ENCODE peak calls at places on chromosomes 6 and 20, in four cellular contexts. One of them, this sample, is unnamed. For H3K4me1, the result is how much of the 10 kb centered on the place peaks cover.

GRCh38 chr6:33984466-33985332 is 161.2 kb downstream of the GRM4 start:
- DNase-seq in lower lobe of right lung: no peak
- DNase-seq in upper lobe of right lung: peak
- DNase-seq in adipocyte: no peak
- DNase-seq in this sample: no peak

GRCh38 chr6:36730424-36731380 is 33.1 kb downstream of the RAB44 start:
- DNase-seq in lower lobe of right lung: peak
- DNase-seq in upper lobe of right lung: peak
- DNase-seq in adipocyte: no peak
- DNase-seq in this sample: no peak

GRCh38 chr6:167136376-167136775 is 13.5 kb downstream of the CCR6 start:
- DNase-seq in lower lobe of right lung: no peak
- DNase-seq in upper lobe of right lung: no peak
- DNase-seq in adipocyte: no peak
- DNase-seq in this sample: no peak

GRCh38 chr6:37242429-37243052 is 15.0 kb upstream of the TBC1D22B start:
- DNase-seq in lower lobe of right lung: no peak
- DNase-seq in upper lobe of right lung: no peak
- DNase-seq in adipocyte: peak
- DNase-seq in this sample: peak

GRCh38 chr6:94721459-94721858 is 855.9 kb upstream of the MANEA start:
- DNase-seq in lower lobe of right lung: no peak
- DNase-seq in upper lobe of right lung: no peak
- DNase-seq in adipocyte: no peak
- DNase-seq in this sample: no peak

GRCh38 chr6:90500458-90500857 is 86.4 kb downstream of the MAP3K7 start:
- DNase-seq in lower lobe of right lung: no peak
- DNase-seq in upper lobe of right lung: no peak
- DNase-seq in adipocyte: no peak
- DNase-seq in this sample: no peak

GRCh38 chr20:19211661-19212523 is 550 bp upstream of the SLC24A3 start:
- DNase-seq in lower lobe of right lung: peak
- DNase-seq in upper lobe of right lung: peak
- DNase-seq in adipocyte: peak
- DNase-seq in this sample: no peak

GRCh38 chr6:128438311-128438916 is 82.0 kb downstream of the PTPRK start:
- DNase-seq in lower lobe of right lung: no peak
- DNase-seq in upper lobe of right lung: no peak
- DNase-seq in adipocyte: peak
- DNase-seq in this sample: peak

GRCh38 chr6:28525496-28526039 is at the start of gene GPX5:
- DNase-seq in lower lobe of right lung: no peak
- DNase-seq in upper lobe of right lung: no peak
- DNase-seq in adipocyte: no peak
- DNase-seq in this sample: no peak

GRCh38 chr6:88629838-88630462 is 333.5 kb downstream of the RNGTT start:
- DNase-seq in lower lobe of right lung: no peak
- DNase-seq in upper lobe of right lung: no peak
- DNase-seq in adipocyte: no peak
- DNase-seq in this sample: no peak

GRCh38 chr6:31352497-31353368 is 4.2 kb downstream of the HLA-B start:
- DNase-seq in lower lobe of right lung: no peak
- DNase-seq in upper lobe of right lung: no peak
- DNase-seq in adipocyte: no peak
- DNase-seq in this sample: no peak

GRCh38 chr20:2692036-2692885 is at the start of gene EBF4:
- DNase-seq in lower lobe of right lung: peak
- DNase-seq in upper lobe of right lung: no peak
- DNase-seq in adipocyte: peak
- DNase-seq in this sample: peak

GRCh38 chr20:20521736-20522135 is 153.8 kb downstream of the INSM1 start:
- DNase-seq in lower lobe of right lung: no peak
- DNase-seq in upper lobe of right lung: no peak
- DNase-seq in adipocyte: no peak
- DNase-seq in this sample: no peak

GRCh38 chr20:35434085-35435005 is 3.7 kb downstream of the GDF5 start:
- DNase-seq in lower lobe of right lung: peak
- DNase-seq in upper lobe of right lung: peak
- DNase-seq in adipocyte: no peak
- DNase-seq in this sample: no peak

GRCh38 chr20:2296545-2297351 is 947 bp downstream of the TGM3 start:
- DNase-seq in lower lobe of right lung: no peak
- DNase-seq in upper lobe of right lung: no peak
- DNase-seq in adipocyte: no peak
- DNase-seq in this sample: no peak

GRCh38 chr6:13615802-13616140 is 636 bp downstream of the NOL7 start:
- DNase-seq in lower lobe of right lung: peak
- DNase-seq in upper lobe of right lung: peak
- DNase-seq in adipocyte: peak
- DNase-seq in this sample: no peak

GRCh38 chr6:155014715-155015300 is 19.7 kb downstream of the TIAM2 start:
- DNase-seq in lower lobe of right lung: no peak
- DNase-seq in upper lobe of right lung: no peak
- DNase-seq in adipocyte: peak
- DNase-seq in this sample: peak

GRCh38 chr6:134482585-134483346 is 164.9 kb upstream of the SGK1 start:
- DNase-seq in lower lobe of right lung: no peak
- DNase-seq in upper lobe of right lung: no peak
- DNase-seq in adipocyte: no peak
- DNase-seq in this sample: peak

GRCh38 chr6:43838276-43839036 is 68.4 kb downstream of the VEGFA start:
- DNase-seq in lower lobe of right lung: peak
- DNase-seq in upper lobe of right lung: no peak
- DNase-seq in adipocyte: peak
- DNase-seq in this sample: peak

GRCh38 chr6:20873425-20874190 is 339.4 kb downstream of the CDKAL1 start:
- DNase-seq in lower lobe of right lung: no peak
- DNase-seq in upper lobe of right lung: no peak
- DNase-seq in adipocyte: peak
- DNase-seq in this sample: peak

GRCh38 chr6:20877008-20877937 is 343.0 kb downstream of the CDKAL1 start:
- DNase-seq in lower lobe of right lung: no peak
- DNase-seq in upper lobe of right lung: peak
- DNase-seq in adipocyte: peak
- DNase-seq in this sample: peak

GRCh38 chr6:20879121-20879520 is 344.9 kb downstream of the CDKAL1 start:
- DNase-seq in lower lobe of right lung: no peak
- DNase-seq in upper lobe of right lung: no peak
- DNase-seq in adipocyte: no peak
- DNase-seq in this sample: no peak

GRCh38 chr6:20876016-20876415 is 341.8 kb downstream of the CDKAL1 start:
- DNase-seq in lower lobe of right lung: no peak
- DNase-seq in upper lobe of right lung: no peak
- DNase-seq in adipocyte: peak
- DNase-seq in this sample: peak

DNA sequence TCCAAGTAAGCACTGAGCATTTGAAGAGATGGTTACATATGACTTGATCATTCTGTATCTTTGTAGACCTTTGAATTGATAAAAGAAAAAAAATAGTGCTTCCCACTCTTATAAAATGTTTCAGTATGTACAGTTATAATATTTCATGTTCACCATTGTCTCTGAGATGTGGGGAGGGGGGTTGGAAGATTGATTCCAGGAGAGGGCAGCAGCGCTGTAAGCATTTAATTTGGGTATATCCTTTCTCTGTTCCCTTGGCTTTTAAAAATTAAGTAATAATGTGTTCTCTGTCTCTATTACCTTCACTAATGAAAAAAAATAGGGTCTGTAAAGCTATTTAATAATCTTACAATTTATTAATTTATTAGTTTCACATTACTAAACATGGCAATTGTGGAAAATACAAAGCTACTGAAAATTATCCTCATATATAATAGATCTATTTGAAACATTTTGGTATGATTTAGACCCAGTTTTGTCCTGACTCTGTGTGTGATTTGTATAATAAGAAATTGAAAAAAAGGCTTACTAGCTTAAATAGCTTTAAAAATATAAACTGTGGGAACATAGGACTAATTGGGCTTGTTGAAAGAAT is 341.2 kb downstream of the CDKAL1 start:
- DNase-seq in lower lobe of right lung: no peak
- DNase-seq in upper lobe of right lung: no peak
- DNase-seq in adipocyte: peak
- DNase-seq in this sample: peak
- H3K4me1 ChIP-seq in lower lobe of right lung: under half
- H3K4me1 ChIP-seq in upper lobe of right lung: under half
- H3K4me1 ChIP-seq in adipocyte: under half
- H3K4me1 ChIP-seq in this sample: under half

GRCh38 chr20:38001173-38001875 is 31.9 kb downstream of the TTI1 start:
- DNase-seq in lower lobe of right lung: no peak
- DNase-seq in upper lobe of right lung: no peak
- DNase-seq in adipocyte: peak
- DNase-seq in this sample: peak
- H3K4me1 ChIP-seq in lower lobe of right lung: under half
- H3K4me1 ChIP-seq in upper lobe of right lung: under half
- H3K4me1 ChIP-seq in adipocyte: under half
- H3K4me1 ChIP-seq in this sample: under half

GRCh38 chr20:57804470-57805250 is 94.8 kb upstream of the PMEPA1 start:
- DNase-seq in lower lobe of right lung: no peak
- DNase-seq in upper lobe of right lung: no peak
- DNase-seq in adipocyte: no peak
- DNase-seq in this sample: no peak

GRCh38 chr20:57803718-57804005 is 93.8 kb upstream of the PMEPA1 start:
- DNase-seq in lower lobe of right lung: no peak
- DNase-seq in upper lobe of right lung: no peak
- DNase-seq in adipocyte: no peak
- DNase-seq in this sample: no peak

GRCh38 chr20:57801581-57801980 is 91.8 kb upstream of the PMEPA1 start:
- DNase-seq in lower lobe of right lung: no peak
- DNase-seq in upper lobe of right lung: no peak
- DNase-seq in adipocyte: no peak
- DNase-seq in this sample: no peak

GRCh38 chr20:57801046-57801445 is 91.2 kb upstream of the PMEPA1 start:
- DNase-seq in lower lobe of right lung: no peak
- DNase-seq in upper lobe of right lung: no peak
- DNase-seq in adipocyte: no peak
- DNase-seq in this sample: no peak

DNA sequence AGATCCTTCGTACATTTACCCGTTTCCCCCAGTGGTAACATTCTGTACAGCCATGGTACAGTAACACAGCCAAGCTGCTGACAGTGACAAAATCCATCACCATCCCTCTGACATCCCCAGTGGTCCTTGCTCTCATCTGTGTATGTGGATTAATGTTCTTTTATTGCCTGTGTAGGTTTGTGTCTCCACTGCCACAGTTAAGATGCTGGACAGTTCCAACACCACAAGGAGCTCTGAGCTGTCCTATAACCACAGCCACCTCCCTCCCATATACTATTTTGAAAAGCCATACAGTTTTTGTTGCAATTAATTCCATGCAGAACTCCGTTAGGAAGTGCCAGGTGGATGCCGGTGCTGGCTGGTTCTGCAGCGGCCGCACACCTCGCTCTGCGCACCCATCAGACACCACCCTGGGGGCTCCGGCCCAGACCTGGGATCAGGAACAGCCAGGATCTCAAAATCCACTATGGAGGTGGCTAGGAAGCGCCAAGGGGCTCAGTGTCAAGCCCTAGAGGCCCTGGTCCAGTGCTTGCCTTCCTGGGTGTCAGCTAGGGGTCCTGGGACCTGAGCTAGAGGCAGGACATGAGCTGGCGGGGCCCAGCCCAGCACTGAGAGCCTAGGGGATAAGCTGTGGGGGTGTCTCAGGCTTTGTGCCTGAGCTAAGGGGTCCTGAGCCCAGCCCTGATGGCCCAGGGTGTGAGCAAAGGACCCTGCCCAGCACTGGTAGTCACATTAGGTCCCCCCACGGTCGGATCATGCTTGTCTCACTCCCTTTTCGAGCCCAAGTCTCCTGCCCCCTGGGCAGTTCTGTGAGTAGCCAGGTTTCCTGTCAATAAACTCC is 93.3 kb upstream of the PMEPA1 start:
- DNase-seq in lower lobe of right lung: no peak
- DNase-seq in upper lobe of right lung: no peak
- DNase-seq in adipocyte: peak
- DNase-seq in this sample: no peak
- H3K4me1 ChIP-seq in lower lobe of right lung: under half
- H3K4me1 ChIP-seq in upper lobe of right lung: under half
- H3K4me1 ChIP-seq in adipocyte: under half
- H3K4me1 ChIP-seq in this sample: under half

DNA sequence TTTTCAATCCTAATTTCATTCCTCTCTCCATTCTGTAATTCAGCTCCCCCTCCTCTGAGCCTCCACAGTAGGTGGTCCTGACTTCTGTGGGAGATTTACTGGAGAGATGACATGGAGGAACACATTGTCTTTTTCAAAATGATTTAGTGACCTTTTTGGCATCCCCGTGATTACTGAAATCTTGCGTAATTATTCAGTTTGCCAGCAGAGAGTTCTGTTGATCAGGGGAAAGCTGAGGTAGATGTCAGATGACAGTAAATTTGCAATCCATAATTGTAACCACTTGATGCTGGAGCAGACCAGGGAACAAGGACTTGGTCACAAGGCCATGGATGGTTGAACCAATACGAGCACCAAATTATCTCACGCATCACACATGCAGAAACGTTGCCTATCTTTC is 302.2 kb downstream of the TSHZ2 start:
- DNase-seq in lower lobe of right lung: no peak
- DNase-seq in upper lobe of right lung: no peak
- DNase-seq in adipocyte: no peak
- DNase-seq in this sample: no peak
- H3K4me1 ChIP-seq in lower lobe of right lung: under half
- H3K4me1 ChIP-seq in upper lobe of right lung: under half
- H3K4me1 ChIP-seq in adipocyte: under half
- H3K4me1 ChIP-seq in this sample: under half

GRCh38 chr20:41616228-41616627 is 1.9 kb downstream of the CHD6 start:
- DNase-seq in lower lobe of right lung: no peak
- DNase-seq in upper lobe of right lung: no peak
- DNase-seq in adipocyte: peak
- DNase-seq in this sample: no peak

GRCh38 chr20:41613321-41613720 is 4.9 kb downstream of the CHD6 start:
- DNase-seq in lower lobe of right lung: no peak
- DNase-seq in upper lobe of right lung: no peak
- DNase-seq in adipocyte: no peak
- DNase-seq in this sample: no peak

GRCh38 chr20:41615671-41616070 is 2.5 kb downstream of the CHD6 start:
- DNase-seq in lower lobe of right lung: no peak
- DNase-seq in upper lobe of right lung: no peak
- DNase-seq in adipocyte: no peak
- DNase-seq in this sample: no peak

GRCh38 chr20:41617059-41617921 is 887 bp downstream of the CHD6 start:
- DNase-seq in lower lobe of right lung: peak
- DNase-seq in upper lobe of right lung: peak
- DNase-seq in adipocyte: peak
- DNase-seq in this sample: peak

GRCh38 chr20:41615110-41615509 is 3.1 kb downstream of the CHD6 start:
- DNase-seq in lower lobe of right lung: no peak
- DNase-seq in upper lobe of right lung: no peak
- DNase-seq in adipocyte: no peak
- DNase-seq in this sample: no peak
- H3K4me1 ChIP-seq in lower lobe of right lung: under half
- H3K4me1 ChIP-seq in upper lobe of right lung: under half
- H3K4me1 ChIP-seq in adipocyte: under half
- H3K4me1 ChIP-seq in this sample: under half

DNA sequence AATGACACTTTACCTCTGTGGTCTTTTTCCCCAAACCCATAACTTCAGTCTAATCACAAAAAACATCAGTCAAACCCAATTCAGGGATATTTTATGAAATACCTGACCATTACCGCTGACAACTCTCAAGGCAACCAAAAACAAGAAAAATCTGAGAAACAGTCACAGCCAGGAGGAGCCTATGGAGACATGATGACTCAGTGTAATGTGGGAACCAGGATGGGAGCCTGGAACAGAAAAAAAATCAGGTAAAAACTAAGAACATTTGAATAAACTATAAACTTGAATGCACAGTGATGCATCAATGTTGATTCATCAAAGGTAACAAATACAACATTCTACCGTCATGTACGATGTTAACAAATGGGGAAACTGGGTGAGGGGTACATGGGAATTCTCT is 84.1 kb upstream of the TSHZ2 start:
- DNase-seq in lower lobe of right lung: no peak
- DNase-seq in upper lobe of right lung: no peak
- DNase-seq in adipocyte: no peak
- DNase-seq in this sample: no peak
- H3K4me1 ChIP-seq in lower lobe of right lung: under half
- H3K4me1 ChIP-seq in upper lobe of right lung: under half
- H3K4me1 ChIP-seq in adipocyte: under half
- H3K4me1 ChIP-seq in this sample: under half

This sample was measured in endothelial cell of umbilical vein.